ENCODE peak calls at places on chromosomes 1 and 21, in nine cellular contexts. K is CD4-positive, alpha-beta memory T cell; G is transverse colon; O is heart right ventricle; B is suprapubic skin; D is effector memory CD4-positive, alpha-beta T cell; V is IMR-90; J is fibroblast of lung; W is cardiac muscle cell. Y is an unnamed sample. For H3K27me3, the result is how much of the 10 kb centered on the place peaks cover.

GRCh38 chr1:22628698-22629444 is 7.6 kb upstream of the C1QA start:
- DNase-seq in K (no peak), G (no peak), O (no peak), B (no peak), D (no peak), V (no peak), J (no peak), W (no peak), Y (no peak)

GRCh38 chr1:192080671-192081070 is 77.6 kb upstream of the RGS18 start:
- DNase-seq in K (no peak), G (no peak), O (no peak), B (no peak), D (no peak), V (no peak), J (no peak), W (peak), Y (no peak)

GRCh38 chr1:21546122-21546825 is 37.1 kb downstream of the ALPL start:
- DNase-seq in K (no peak), G (no peak), O (peak), B (no peak), D (no peak), V (no peak), J (no peak), W (no peak), Y (no peak)

GRCh38 chr1:150493175-150493574 is 6.0 kb downstream of the TARS2 start:
- DNase-seq in K (no peak), G (no peak), O (no peak), B (no peak), D (no peak), V (no peak), J (no peak), W (no peak), Y (no peak)

GRCh38 chr1:209645574-209646452 is 6.4 kb downstream of the LAMB3 start:
- DNase-seq in K (no peak), G (no peak), O (no peak), B (no peak), D (no peak), V (no peak), J (no peak), W (no peak), Y (no peak)

GRCh38 chr21:18549214-18549905 is 145.8 kb upstream of the TMPRSS15 start:
- DNase-seq in K (no peak), G (no peak), O (no peak), B (no peak), D (no peak), V (no peak), J (no peak), W (no peak), Y (no peak)

GRCh38 chr1:30327370-30328099 is 395.9 kb downstream of the MATN1 start:
- DNase-seq in K (no peak), G (no peak), O (no peak), B (no peak), D (no peak), V (no peak), J (no peak), W (no peak), Y (no peak)

GRCh38 chr1:151210830-151211229 is 12.5 kb downstream of the PIP5K1A start:
- DNase-seq in K (no peak), G (no peak), O (no peak), B (no peak), D (no peak), V (peak), J (peak), W (no peak), Y (no peak)

GRCh38 chr1:178632619-178633018 is 92.4 kb upstream of the RALGPS2 start:
- DNase-seq in K (no peak), G (no peak), O (no peak), B (no peak), D (no peak), V (peak), J (peak), W (no peak), Y (no peak)

GRCh38 chr1:165376041-165376810 is 19.7 kb upstream of the LMX1A start:
- DNase-seq in K (peak), G (peak), O (peak), B (peak), D (peak), V (peak), J (peak), W (peak), Y (peak)

GRCh38 chr1:25641931-25642611 is 25.5 kb downstream of the MAN1C1 start:
- DNase-seq in K (no peak), G (no peak), O (no peak), B (no peak), D (no peak), V (peak), J (peak), W (no peak), Y (no peak)

GRCh38 chr21:43731891-43732711 is 13.2 kb downstream of the PDXK start:
- DNase-seq in K (no peak), G (no peak), O (no peak), B (peak), D (no peak), V (no peak), J (peak), W (no peak), Y (no peak)

GRCh38 chr1:234490789-234491479 is 12.0 kb upstream of the TARBP1 start:
- DNase-seq in K (no peak), G (no peak), O (no peak), B (no peak), D (no peak), V (no peak), J (no peak), W (no peak), Y (no peak)

GRCh38 chr1:86499987-86500593 is 31.4 kb downstream of the CLCA1 start:
- DNase-seq in K (peak), G (no peak), O (no peak), B (no peak), D (no peak), V (peak), J (peak), W (peak), Y (no peak)

GRCh38 chr1:116478621-116479020 is 92.2 kb downstream of the CD58 start:
- DNase-seq in K (no peak), G (no peak), O (no peak), B (no peak), D (no peak), V (no peak), J (no peak), W (no peak), Y (no peak)

GRCh38 chr1:169796411-169796810 is 1.7 kb upstream of the METTL18 start:
- DNase-seq in K (no peak), G (no peak), O (no peak), B (no peak), D (no peak), V (no peak), J (no peak), W (no peak), Y (no peak)

DNA sequence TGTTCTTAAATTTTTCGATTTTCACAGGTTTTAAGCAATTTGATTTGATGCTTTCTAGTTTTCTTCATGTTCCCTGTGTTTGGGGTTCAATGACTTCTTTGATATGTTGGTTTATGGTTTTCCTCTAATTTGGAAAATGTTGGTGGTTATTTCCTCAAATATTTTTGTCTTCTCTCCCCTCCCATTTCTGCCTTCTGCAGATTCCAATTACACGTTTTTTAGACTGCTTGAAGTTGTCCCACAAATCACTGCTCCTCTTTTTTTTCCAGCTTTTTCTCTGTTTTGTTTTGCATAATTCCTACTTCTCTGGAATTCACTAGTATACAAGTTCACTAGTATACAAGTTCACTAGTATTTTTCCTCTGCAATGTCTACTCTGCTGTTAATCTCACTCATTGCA is 61.3 kb downstream of the FAF1 start:
- DNase-seq in K (no peak), G (no peak), O (no peak), B (no peak), D (no peak), V (no peak), J (no peak), W (no peak), Y (no peak)
- H3K27me3 ChIP-seq in K (under half), G (under half), O (under half), B (under half), D (under half), V (under half), J (under half), W (under half), Y (under half)

GRCh38 chr1:143584508-143584907 is 387.3 kb downstream of the FAM72C start:
- DNase-seq in K (no peak), G (no peak), O (no peak), B (no peak), D (no peak), V (no peak), J (no peak), W (no peak), Y (no peak)
- H3K27me3 ChIP-seq in K (under half), G (under half), O (under half), B (under half), D (under half), V (under half), J (under half), W (under half), Y (under half)

DNA sequence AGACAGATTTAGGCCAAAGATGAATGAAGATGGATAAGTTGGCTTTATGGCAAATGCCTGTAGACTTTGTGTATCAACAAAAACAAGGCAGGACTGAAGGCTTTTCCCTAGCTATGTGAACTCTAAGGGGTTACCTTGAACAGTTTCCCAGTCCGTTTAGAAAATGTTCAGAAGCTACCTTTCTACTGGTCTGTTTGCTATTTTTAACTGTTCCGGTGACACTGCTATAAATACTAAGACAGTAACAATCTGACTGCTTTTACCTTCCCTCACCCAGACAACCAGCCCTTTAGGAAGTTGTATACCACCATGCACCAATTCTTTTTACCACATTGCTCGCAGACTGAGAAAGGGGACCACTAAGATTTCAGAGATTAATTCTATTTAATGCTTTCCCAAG is 102.2 kb downstream of the PHTF1 start:
- DNase-seq in K (no peak), G (no peak), O (no peak), B (no peak), D (no peak), V (no peak), J (no peak), W (peak), Y (no peak)
- H3K27me3 ChIP-seq in K (under half), G (under half), O (under half), B (under half), D (under half), V (under half), J (under half), W (under half), Y (under half)

GRCh38 chr21:32184485-32184884 is 94.4 kb downstream of the MIS18A start:
- DNase-seq in K (no peak), G (no peak), O (no peak), B (no peak), D (no peak), V (no peak), J (no peak), W (no peak), Y (no peak)

GRCh38 chr21:32184059-32184458 is 94.8 kb downstream of the MIS18A start:
- DNase-seq in K (no peak), G (no peak), O (no peak), B (no peak), D (no peak), V (no peak), J (no peak), W (peak), Y (no peak)

GRCh38 chr21:32186843-32187242 is 92.0 kb downstream of the MIS18A start:
- DNase-seq in K (no peak), G (no peak), O (no peak), B (no peak), D (no peak), V (no peak), J (no peak), W (no peak), Y (no peak)

GRCh38 chr21:32185726-32186125 is 93.1 kb downstream of the MIS18A start:
- DNase-seq in K (no peak), G (no peak), O (no peak), B (no peak), D (no peak), V (no peak), J (no peak), W (no peak), Y (no peak)

DNA sequence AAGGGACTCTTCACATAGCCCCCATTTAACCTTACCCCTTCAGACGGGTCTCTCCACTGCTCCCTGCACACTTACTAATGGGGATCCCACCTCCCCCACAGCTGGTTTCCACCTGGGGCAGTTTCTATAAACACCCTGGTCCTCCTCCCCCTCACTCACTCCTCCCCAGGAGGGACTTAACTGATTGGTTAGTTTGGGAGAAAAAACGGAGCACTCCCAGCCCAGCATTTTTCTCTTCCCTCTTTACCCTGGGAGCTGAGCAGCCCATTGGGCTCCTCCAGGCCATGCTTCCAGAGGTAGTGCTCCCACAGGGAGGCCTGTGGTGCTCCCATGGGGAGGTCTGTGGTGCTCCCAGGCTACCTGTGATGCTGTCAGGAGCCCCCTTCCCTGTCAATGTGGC is 93.7 kb downstream of the MIS18A start:
- DNase-seq in K (no peak), G (no peak), O (no peak), B (no peak), D (no peak), V (no peak), J (no peak), W (no peak), Y (no peak)
- H3K27me3 ChIP-seq in K (under half), G (under half), O (under half), B (under half), D (under half), V (under half), J (under half), W (under half), Y (under half)

DNA sequence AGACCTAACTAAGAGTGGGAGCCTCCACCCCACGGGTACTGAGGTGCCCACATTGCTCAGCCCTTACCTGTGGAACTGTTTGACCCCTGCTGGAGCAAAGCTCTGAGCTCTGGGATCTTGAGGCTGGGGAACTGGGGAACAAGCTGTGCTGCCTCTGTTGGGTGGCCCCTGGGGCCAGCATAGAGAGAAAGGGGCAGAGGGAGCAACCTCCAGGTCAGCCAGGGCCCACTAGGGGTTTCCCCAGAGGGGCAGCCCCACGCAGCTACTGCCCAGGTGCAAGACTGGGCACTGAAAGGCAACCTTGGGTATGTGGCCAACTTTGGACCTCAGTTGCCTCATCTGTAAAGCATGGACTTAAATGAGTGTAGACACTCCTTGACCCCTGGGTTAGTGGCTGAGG is 23.5 kb upstream of the EPB41 start:
- DNase-seq in K (no peak), G (no peak), O (no peak), B (no peak), D (no peak), V (no peak), J (no peak), W (no peak), Y (no peak)
- H3K27me3 ChIP-seq in K (under half), G (under half), O (under half), B (under half), D (under half), V (under half), J (under half), W (under half), Y (under half)

DNA sequence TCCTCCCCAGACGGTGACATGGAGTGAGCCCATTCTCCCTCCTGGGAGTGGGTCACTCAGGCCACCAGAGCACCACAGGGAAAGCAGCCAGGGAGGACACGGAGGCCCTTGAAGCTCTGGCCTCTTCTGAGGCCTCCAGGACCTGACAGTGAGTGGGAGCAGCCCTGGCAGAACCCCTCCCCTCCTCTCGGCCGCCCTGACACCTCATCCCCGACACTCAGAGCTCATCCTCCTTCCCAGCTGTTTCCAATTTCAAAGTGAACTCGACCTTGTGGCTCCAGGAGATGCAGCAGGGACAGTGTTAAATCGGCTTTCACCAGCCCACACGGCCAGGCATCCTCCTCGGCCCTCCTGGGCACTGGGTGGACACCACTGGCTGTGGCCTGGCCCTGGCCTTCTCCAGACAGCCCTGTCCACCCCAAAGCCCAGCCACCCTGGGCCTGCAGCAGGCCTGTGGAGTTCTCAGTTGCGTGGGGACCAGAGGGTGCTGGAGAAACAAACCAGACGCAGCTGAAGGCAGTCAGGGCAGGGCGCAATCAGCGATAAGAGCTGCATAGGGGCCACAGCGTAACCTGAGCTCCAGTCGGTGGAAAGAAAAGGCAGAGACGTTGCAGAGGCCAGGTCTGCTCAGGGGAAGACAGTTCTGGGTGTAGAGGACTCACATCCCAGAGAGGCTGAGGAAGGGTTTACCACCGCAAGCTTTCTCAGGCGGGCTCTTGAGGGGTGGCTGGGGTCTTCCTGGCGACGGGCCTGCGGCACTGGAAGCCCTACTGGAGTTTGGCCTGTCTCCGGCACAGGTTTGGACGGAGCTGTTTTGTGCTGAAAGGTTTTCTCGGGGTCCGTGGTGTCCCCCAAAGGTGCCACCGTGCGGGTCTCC is 27.0 kb downstream of the FTCD start:
- DNase-seq in K (no peak), G (peak), O (peak), B (peak), D (no peak), V (no peak), J (peak), W (peak), Y (no peak)
- H3K27me3 ChIP-seq in K (under half), G (under half), O (under half), B (under half), D (under half), V (under half), J (under half), W (under half), Y (under half)